ENCODE peak calls at places on chromosomes 3 and 15, in seven cellular contexts. P is stomach, V is cardiac muscle cell, Z is IMR-90, N is left ventricle myocardium inferior, J is WERI-Rb-1, Y is sigmoid colon. O is an unnamed sample.

GRCh38 chr15:79008666-79009065 is 63.8 kb upstream of the CTSH start:
- DNase-seq in P (no peak), V (peak; percentile 26), Z (no peak), N (no peak), J (no peak), Y (no peak), O (no peak)

GRCh38 chr3:153615863-153616262 is 453.8 kb downstream of the RAP2B start:
- DNase-seq in P (no peak), V (peak; percentile 18), Z (no peak), N (no peak), J (peak; percentile 45), Y (no peak), O (no peak)

GRCh38 chr3:141368062-141368924 is at the start of gene ZBTB38:
- DNase-seq in P (peak; percentile 93), V (peak; percentile 65), Z (peak; percentile 97), N (peak; percentile 88), J (no peak), Y (peak; percentile 95), O (peak; percentile 87)

GRCh38 chr3:153097213-153097612 is 64.8 kb upstream of the RAP2B start:
- DNase-seq in P (no peak), V (no peak), Z (no peak), N (no peak), J (no peak), Y (no peak), O (no peak)

GRCh38 chr15:90749754-90750153 is 32.6 kb downstream of the BLM start:
- DNase-seq in P (no peak), V (no peak), Z (no peak), N (no peak), J (no peak), Y (no peak), O (no peak)

GRCh38 chr15:74130849-74131617 is 647 bp downstream of the ISLR2 start:
- DNase-seq in P (no peak), V (no peak), Z (no peak), N (no peak), J (no peak), Y (no peak), O (no peak)

GRCh38 chr3:107598926-107599754 is 76.4 kb downstream of the BBX start:
- DNase-seq in P (no peak), V (peak; percentile 23), Z (peak; percentile 44), N (peak; percentile 44), J (peak; percentile 64), Y (peak; percentile 70), O (peak; percentile 86)

GRCh38 chr3:155242342-155242741 is 51.1 kb downstream of the STRIT1 start:
- DNase-seq in P (no peak), V (no peak), Z (peak; percentile 68), N (no peak), J (no peak), Y (no peak), O (no peak)

GRCh38 chr3:36065321-36065720 is 315.0 kb upstream of the STAC start:
- DNase-seq in P (no peak), V (no peak), Z (no peak), N (no peak), J (no peak), Y (no peak), O (no peak)

GRCh38 chr3:150733373-150733935 is 29.5 kb downstream of the SIAH2 start:
- DNase-seq in P (no peak), V (no peak), Z (no peak), N (no peak), J (no peak), Y (no peak), O (no peak)

GRCh38 chr3:16177962-16178627 is 3.6 kb downstream of the GALNT15 start:
- DNase-seq in P (peak; percentile 79), V (peak; percentile 86), Z (peak; percentile 86), N (peak; percentile 83), J (peak; percentile 78), Y (peak; percentile 91), O (peak; percentile 90)

GRCh38 chr15:28984421-28985375 is 98.9 kb downstream of the APBA2 start:
- DNase-seq in P (no peak), V (peak; percentile 71), Z (peak; percentile 82), N (no peak), J (peak; percentile 37), Y (no peak), O (no peak)

GRCh38 chr3:8538223-8538622 is 36.6 kb downstream of the LMCD1 start:
- DNase-seq in P (no peak), V (no peak), Z (no peak), N (no peak), J (no peak), Y (no peak), O (no peak)

GRCh38 chr3:30639937-30640336 is 33.5 kb downstream of the TGFBR2 start:
- DNase-seq in P (no peak), V (no peak), Z (no peak), N (no peak), J (no peak), Y (no peak), O (no peak)

GRCh38 chr3:30642715-30643361 is 36.4 kb downstream of the TGFBR2 start:
- DNase-seq in P (no peak), V (no peak), Z (no peak), N (no peak), J (no peak), Y (no peak), O (no peak)

GRCh38 chr3:30643763-30644462 is 37.5 kb downstream of the TGFBR2 start:
- DNase-seq in P (peak; percentile 31), V (no peak), Z (no peak), N (no peak), J (no peak), Y (no peak), O (peak; percentile 91)

GRCh38 chr3:30640856-30641255 is 34.5 kb downstream of the TGFBR2 start:
- DNase-seq in P (no peak), V (no peak), Z (no peak), N (no peak), J (no peak), Y (no peak), O (no peak)

DNA sequence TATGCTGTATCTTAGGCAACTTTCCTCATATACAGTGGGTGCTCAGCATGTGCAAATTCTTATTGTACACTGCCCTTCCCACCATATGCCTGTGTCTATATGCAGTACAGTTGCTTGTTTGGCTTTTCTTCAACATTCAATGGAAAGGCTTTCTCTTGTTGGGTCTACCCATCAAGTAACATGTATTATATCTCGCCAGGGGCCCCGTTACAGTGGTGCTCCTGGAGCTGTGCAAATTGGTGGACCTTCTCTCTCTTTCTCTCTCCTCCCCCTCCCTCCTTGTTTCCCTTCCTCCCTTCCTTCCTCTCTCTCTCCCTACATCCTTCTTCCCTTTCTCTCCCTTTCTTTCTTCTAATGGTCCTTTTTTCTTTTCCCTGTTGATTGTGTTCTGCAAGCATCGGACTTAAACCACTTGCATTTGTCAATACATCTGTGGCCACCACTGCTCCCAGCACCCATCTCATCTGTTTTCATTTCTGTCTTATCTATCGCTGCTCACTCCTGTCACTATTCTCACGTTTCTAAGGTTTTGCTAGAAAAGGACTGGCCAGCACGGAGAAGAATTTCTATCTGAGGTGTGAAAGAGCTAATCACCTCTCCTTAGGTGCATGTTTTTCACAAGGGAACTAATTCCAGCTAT is 35.3 kb downstream of the TGFBR2 start:
- DNase-seq in P (no peak), V (no peak), Z (no peak), N (no peak), J (no peak), Y (no peak), O (no peak)
- H3K27ac ChIP-seq in P (peak overlapping the region; percentile 1), V (peak overlapping the region; percentile 90), Z (no peak overlapping the region), N (peak overlapping the region; percentile 85), J (no peak overlapping the region), Y (peak overlapping the region; percentile 73), O (peak overlapping the region; percentile 93)

GRCh38 chr3:2096196-2096595 is 2.5 kb upstream of the CNTN4 start:
- DNase-seq in P (no peak), V (peak; percentile 4), Z (no peak), N (no peak), J (no peak), Y (no peak), O (no peak)

GRCh38 chr3:2097641-2098191 is 950 bp upstream of the CNTN4 start:
- DNase-seq in P (no peak), V (peak; percentile 9), Z (no peak), N (no peak), J (peak; percentile 13), Y (no peak), O (no peak)

GRCh38 chr3:2098398-2099027 is at the start of gene CNTN4:
- DNase-seq in P (peak; percentile 34), V (peak; percentile 94), Z (no peak), N (peak; percentile 52), J (peak; percentile 91), Y (peak; percentile 86), O (no peak)

GRCh38 chr3:2099028-2099671 is 484 bp downstream of the CNTN4 start:
- DNase-seq in P (no peak), V (peak; percentile 64), Z (no peak), N (no peak), J (peak; percentile 62), Y (no peak), O (no peak)

DNA sequence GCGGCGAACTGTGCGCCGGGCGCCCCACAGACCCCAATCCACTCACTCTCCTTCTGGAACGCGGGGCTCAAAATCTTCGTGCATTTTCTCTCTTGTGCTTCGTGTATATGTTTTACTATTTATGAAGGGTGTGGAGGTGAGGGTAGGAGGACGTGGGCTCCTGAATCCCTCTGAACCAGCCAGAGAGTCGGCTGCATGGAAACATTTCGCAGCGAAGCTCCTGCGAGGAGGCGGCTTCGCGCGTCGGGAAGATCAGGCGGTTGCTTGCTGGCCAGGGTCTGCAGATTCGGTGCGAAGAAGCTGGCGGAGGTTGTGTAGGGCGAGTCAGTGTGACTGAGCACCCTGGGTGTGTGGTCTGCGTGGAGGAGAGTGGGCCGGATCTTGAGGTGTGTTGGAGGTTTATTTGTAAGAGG is 1.1 kb downstream of the CNTN4 start:
- DNase-seq in P (no peak), V (peak; percentile 61), Z (no peak), N (no peak), J (peak; percentile 31), Y (no peak), O (no peak)
- H3K4me3 ChIP-seq in P (peak overlapping the region; percentile 52), V (peak overlapping the region; percentile 56), Z (no peak overlapping the region), N (peak overlapping the region; percentile 66), J (peak overlapping the region; percentile 74), Y (peak overlapping the region; percentile 49), O (no peak overlapping the region)

GRCh38 chr15:96353931-96354730 is 23.6 kb downstream of the NR2F2 start:
- DNase-seq in P (peak; percentile 68), V (no peak), Z (peak; percentile 60), N (peak; percentile 71), J (no peak), Y (no peak), O (peak; percentile 79)
- TF ChIP-seq CTCF in P (peak; percentile 45), V (peak; percentile 85), Z (peak; percentile 57), N (peak; percentile 58), J (peak; percentile 26), Y (peak; percentile 34), O (peak; percentile 37)

GRCh38 chr3:99875925-99876781 is 58.5 kb downstream of the CMSS1 start:
- DNase-seq in P (peak; percentile 84), V (peak; percentile 93), Z (peak; percentile 79), N (peak; percentile 85), J (peak; percentile 82), Y (peak; percentile 93), O (peak; percentile 94)

GRCh38 chr3:99879275-99879674 is 61.6 kb downstream of the CMSS1 start:
- DNase-seq in P (no peak), V (no peak), Z (no peak), N (no peak), J (no peak), Y (no peak), O (no peak)

GRCh38 chr3:99875573-99875924 is 57.9 kb downstream of the CMSS1 start:
- DNase-seq in P (no peak), V (peak; percentile 17), Z (peak; percentile 60), N (no peak), J (no peak), Y (no peak), O (no peak)

GRCh38 chr3:99878005-99878404 is 60.3 kb downstream of the CMSS1 start:
- DNase-seq in P (no peak), V (no peak), Z (peak; percentile 88), N (no peak), J (no peak), Y (no peak), O (no peak)

GRCh38 chr3:99877180-99877579 is 59.5 kb downstream of the CMSS1 start:
- DNase-seq in P (no peak), V (no peak), Z (no peak), N (no peak), J (no peak), Y (no peak), O (no peak)
- H3K27ac ChIP-seq in P (peak overlapping the region; percentile 89), V (no peak overlapping the region), Z (no peak overlapping the region), N (peak overlapping the region; percentile 91), J (peak overlapping the region; percentile 92), Y (peak overlapping the region; percentile 94), O (peak overlapping the region; percentile 74)